ENCODE peak calls at places on chromosomes 4 and X, in six cellular contexts. I is spleen, X is M059J, U is memory B cell, D is NCI-H524 treated with DMSO at 0.1 percent for 48 hours, F is Kasumi-1. H is an unnamed sample.

GRCh38 chr4:88758264-88758663 is 60.6 kb upstream of the NAP1L5 start:
- DNase-seq in X (peak), I (no peak), U (no peak), F (no peak), D (no peak), H (no peak)

GRCh38 chrX:134849390-134849789 is 141.4 kb upstream of the SMIM10 start:
- DNase-seq in D (no peak), I (no peak), U (no peak), X (peak), F (no peak), H (no peak)

GRCh38 chr4:77044458-77045124 is 31.2 kb downstream of the CCNI start:
- DNase-seq in U (no peak), D (no peak), I (no peak), X (peak), F (peak), H (no peak)

GRCh38 chr4:130249002-130249401 is 1153.0 kb downstream of the C4orf33 start:
- DNase-seq in U (no peak), I (no peak), F (no peak), D (no peak), X (no peak), H (no peak)

GRCh38 chr4:128951316-128951715 is 141.8 kb downstream of the JADE1 start:
- DNase-seq in X (no peak), I (no peak), U (no peak), F (no peak), D (no peak), H (no peak)

GRCh38 chrX:87517571-87518141 is at the start of gene KLHL4:
- DNase-seq in I (no peak), D (peak), X (peak), F (peak), U (no peak), H (no peak)

GRCh38 chrX:134948333-134949241 is 42.2 kb upstream of the SMIM10 start:
- DNase-seq in F (no peak), X (peak), U (no peak), D (no peak), I (no peak), H (no peak)

GRCh38 chr4:89712141-89712540 is 124.8 kb downstream of the SNCA start:
- DNase-seq in X (no peak), U (no peak), D (no peak), I (no peak), F (no peak), H (no peak)

GRCh38 chr4:142500966-142501365 is 345.1 kb downstream of the INPP4B start:
- DNase-seq in X (no peak), U (no peak), F (no peak), I (no peak), D (no peak), H (no peak)

GRCh38 chrX:70129811-70130210 is 3.4 kb upstream of the IGBP1 start:
- DNase-seq in D (no peak), X (peak), U (no peak), F (no peak), I (no peak), H (no peak)

GRCh38 chr4:184448828-184449227 is 25.5 kb downstream of the IRF2 start:
- DNase-seq in X (peak), F (peak), I (no peak), U (no peak), D (no peak), H (no peak)

GRCh38 chrX:13483773-13484172 is 85.6 kb upstream of the EGFL6 start:
- DNase-seq in F (no peak), I (no peak), X (no peak), U (no peak), D (no peak), H (no peak)

GRCh38 chr4:13323916-13324315 is 160.2 kb downstream of the RAB28 start:
- DNase-seq in F (no peak), X (no peak), I (no peak), U (no peak), D (no peak), H (no peak)

GRCh38 chr4:74420863-74421262 is 24.1 kb upstream of the AREG start:
- DNase-seq in F (no peak), X (no peak), D (no peak), U (no peak), I (no peak), H (no peak)

GRCh38 chrX:153608821-153609220 is 9.9 kb upstream of the CCNQ start:
- DNase-seq in I (no peak), U (no peak), X (no peak), D (no peak), F (no peak), H (no peak)

GRCh38 chr4:174423257-174423944 is 98.9 kb downstream of the HPGD start:
- DNase-seq in I (no peak), U (no peak), F (peak), D (no peak), X (peak), H (no peak)

GRCh38 chrX:112341598-112341997 is 259.0 kb upstream of the TRPC5 start:
- DNase-seq in U (no peak), D (no peak), F (no peak), X (peak), I (no peak), H (no peak)

H was measured in NCI-H1048.